ENCODE peak calls at places on chromosomes 2 and 18, in five cellular contexts. One of them, this sample, is unnamed.

GRCh38 chr18:48749768-48750167 is 201.0 kb downstream of the SMAD7 start:
- DNase-seq in HCT116: no peak
- DNase-seq in SK-N-SH: no peak
- DNase-seq in neural progenitor cell: no peak
- DNase-seq in GM23248: peak
- DNase-seq in this sample: no peak

GRCh38 chr18:21330122-21330701 is 88.2 kb downstream of the GREB1L start:
- DNase-seq in GM23248: peak
- DNase-seq in SK-N-SH: no peak
- DNase-seq in HCT116: peak
- DNase-seq in neural progenitor cell: peak
- DNase-seq in this sample: no peak

GRCh38 chr2:56191617-56192016 is 7.8 kb downstream of the CCDC85A start:
- DNase-seq in neural progenitor cell: peak
- DNase-seq in SK-N-SH: no peak
- DNase-seq in GM23248: peak
- DNase-seq in HCT116: peak
- DNase-seq in this sample: peak

GRCh38 chr18:6682437-6683111 is 46.9 kb upstream of the ARHGAP28 start:
- DNase-seq in HCT116: no peak
- DNase-seq in GM23248: no peak
- DNase-seq in SK-N-SH: no peak
- DNase-seq in neural progenitor cell: no peak
- DNase-seq in this sample: no peak

GRCh38 chr2:6506311-6507258 is 359.1 kb downstream of the CMPK2 start:
- DNase-seq in HCT116: peak
- DNase-seq in GM23248: peak
- DNase-seq in SK-N-SH: no peak
- DNase-seq in neural progenitor cell: no peak
- DNase-seq in this sample: no peak

GRCh38 chr2:163667064-163667887 is 68.5 kb downstream of the FIGN start:
- DNase-seq in HCT116: no peak
- DNase-seq in neural progenitor cell: no peak
- DNase-seq in GM23248: peak
- DNase-seq in SK-N-SH: no peak
- DNase-seq in this sample: no peak

GRCh38 chr2:16069933-16070647 is 129.7 kb downstream of the MYCN start:
- DNase-seq in neural progenitor cell: peak
- DNase-seq in HCT116: no peak
- DNase-seq in GM23248: no peak
- DNase-seq in SK-N-SH: no peak
- DNase-seq in this sample: no peak

GRCh38 chr2:35973737-35974132 is 381.8 kb upstream of the CRIM1 start:
- DNase-seq in neural progenitor cell: no peak
- DNase-seq in GM23248: peak
- DNase-seq in HCT116: no peak
- DNase-seq in SK-N-SH: no peak
- DNase-seq in this sample: no peak

GRCh38 chr2:4679391-4679790 is 976.0 kb downstream of the DCDC2C start:
- DNase-seq in SK-N-SH: no peak
- DNase-seq in neural progenitor cell: no peak
- DNase-seq in GM23248: no peak
- DNase-seq in HCT116: no peak
- DNase-seq in this sample: no peak

GRCh38 chr2:83055338-83056010 is 1403.6 kb downstream of the SUCLG1 start:
- DNase-seq in GM23248: peak
- DNase-seq in HCT116: no peak
- DNase-seq in SK-N-SH: no peak
- DNase-seq in neural progenitor cell: no peak
- DNase-seq in this sample: no peak

GRCh38 chr2:241728627-241729026 is 5.8 kb upstream of the D2HGDH start:
- DNase-seq in neural progenitor cell: no peak
- DNase-seq in SK-N-SH: peak
- DNase-seq in GM23248: no peak
- DNase-seq in HCT116: no peak
- DNase-seq in this sample: no peak

GRCh38 chr2:1502891-1503304 is 89.6 kb downstream of the TPO start:
- DNase-seq in SK-N-SH: no peak
- DNase-seq in neural progenitor cell: no peak
- DNase-seq in HCT116: no peak
- DNase-seq in GM23248: no peak
- DNase-seq in this sample: no peak

GRCh38 chr2:137659616-137660015 is 304.7 kb upstream of the HNMT start:
- DNase-seq in HCT116: no peak
- DNase-seq in GM23248: peak
- DNase-seq in SK-N-SH: peak
- DNase-seq in neural progenitor cell: no peak
- DNase-seq in this sample: no peak

GRCh38 chr2:63903003-63903402 is 61.3 kb downstream of the UGP2 start:
- DNase-seq in GM23248: peak
- DNase-seq in HCT116: no peak
- DNase-seq in SK-N-SH: no peak
- DNase-seq in neural progenitor cell: no peak
- DNase-seq in this sample: peak

GRCh38 chr18:376307-376706 is 108.5 kb upstream of the THOC1 start:
- DNase-seq in SK-N-SH: no peak
- DNase-seq in GM23248: no peak
- DNase-seq in neural progenitor cell: no peak
- DNase-seq in HCT116: no peak
- DNase-seq in this sample: no peak

GRCh38 chr2:210072922-210073509 is 70.6 kb downstream of the RPE start:
- DNase-seq in neural progenitor cell: peak
- DNase-seq in GM23248: peak
- DNase-seq in HCT116: peak
- DNase-seq in SK-N-SH: peak
- DNase-seq in this sample: peak

GRCh38 chr18:7117390-7118355 is at the start of gene LAMA1:
- DNase-seq in HCT116: no peak
- DNase-seq in GM23248: peak
- DNase-seq in neural progenitor cell: peak
- DNase-seq in SK-N-SH: peak
- DNase-seq in this sample: no peak

GRCh38 chr2:187002242-187002641 is 153.3 kb upstream of the ZSWIM2 start:
- DNase-seq in GM23248: no peak
- DNase-seq in SK-N-SH: no peak
- DNase-seq in neural progenitor cell: no peak
- DNase-seq in HCT116: no peak
- DNase-seq in this sample: no peak

GRCh38 chr2:144354953-144355352 is 165.0 kb downstream of the ZEB2 start:
- DNase-seq in neural progenitor cell: no peak
- DNase-seq in SK-N-SH: no peak
- DNase-seq in HCT116: no peak
- DNase-seq in GM23248: peak
- DNase-seq in this sample: no peak

GRCh38 chr2:235007664-235008457 is 56.0 kb downstream of the SH3BP4 start:
- DNase-seq in SK-N-SH: no peak
- DNase-seq in HCT116: no peak
- DNase-seq in GM23248: no peak
- DNase-seq in neural progenitor cell: no peak
- DNase-seq in this sample: no peak

GRCh38 chr2:112140899-112141622 is 2.9 kb downstream of the FBLN7 start:
- DNase-seq in neural progenitor cell: no peak
- DNase-seq in GM23248: no peak
- DNase-seq in SK-N-SH: no peak
- DNase-seq in HCT116: no peak
- DNase-seq in this sample: no peak

GRCh38 chr2:95179451-95179850 is 13.8 kb downstream of the ZNF2 start:
- DNase-seq in neural progenitor cell: no peak
- DNase-seq in SK-N-SH: no peak
- DNase-seq in GM23248: no peak
- DNase-seq in HCT116: no peak
- DNase-seq in this sample: no peak

GRCh38 chr2:186135697-186136096 is 350.4 kb upstream of the ZC3H15 start:
- DNase-seq in HCT116: no peak
- DNase-seq in neural progenitor cell: no peak
- DNase-seq in SK-N-SH: no peak
- DNase-seq in GM23248: peak
- DNase-seq in this sample: no peak

GRCh38 chr18:3388980-3389379 is 61.0 kb upstream of the TGIF1 start:
- DNase-seq in HCT116: no peak
- DNase-seq in GM23248: no peak
- DNase-seq in SK-N-SH: no peak
- DNase-seq in neural progenitor cell: no peak
- DNase-seq in this sample: no peak

GRCh38 chr18:3380384-3380961 is 69.5 kb upstream of the TGIF1 start:
- DNase-seq in GM23248: peak
- DNase-seq in SK-N-SH: no peak
- DNase-seq in HCT116: peak
- DNase-seq in neural progenitor cell: no peak
- DNase-seq in this sample: no peak

GRCh38 chr18:3383381-3383915 is 66.5 kb upstream of the TGIF1 start:
- DNase-seq in HCT116: no peak
- DNase-seq in neural progenitor cell: peak
- DNase-seq in SK-N-SH: no peak
- DNase-seq in GM23248: no peak
- DNase-seq in this sample: no peak

GRCh38 chr18:3388323-3388722 is 61.6 kb upstream of the TGIF1 start:
- DNase-seq in neural progenitor cell: no peak
- DNase-seq in HCT116: no peak
- DNase-seq in SK-N-SH: no peak
- DNase-seq in GM23248: no peak
- DNase-seq in this sample: no peak

DNA sequence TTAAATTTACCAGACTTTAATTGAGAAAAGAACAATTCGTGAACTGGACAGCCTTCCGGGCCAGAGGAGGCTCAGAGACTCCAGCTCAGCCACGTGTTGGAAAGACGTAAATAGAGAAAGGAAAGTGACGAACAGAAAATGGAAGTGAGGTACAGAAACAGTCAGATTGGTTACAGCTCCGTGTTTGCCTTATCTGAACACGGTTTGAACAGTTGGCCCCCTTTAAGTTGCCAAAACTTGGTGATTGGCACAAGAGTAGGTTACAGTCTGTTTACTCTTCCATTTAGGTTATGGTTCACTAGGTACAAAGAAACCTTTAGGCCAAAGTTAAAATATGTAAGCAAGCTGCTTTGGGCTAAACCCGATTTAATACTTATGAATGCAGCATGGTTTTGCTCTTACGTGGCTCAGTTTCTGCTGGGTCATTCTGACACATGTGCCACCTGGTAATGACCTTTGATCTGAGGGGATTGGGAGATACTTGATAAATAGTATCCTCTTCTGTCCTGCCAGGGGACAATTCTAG is 65.2 kb upstream of the TGIF1 start:
- DNase-seq in GM23248: no peak
- DNase-seq in SK-N-SH: no peak
- DNase-seq in HCT116: no peak
- DNase-seq in neural progenitor cell: no peak
- DNase-seq in this sample: no peak
- TF ChIP-seq EZH2phosphoT487 in GM23248: no peak
- TF ChIP-seq EZH2phosphoT487 in SK-N-SH: no peak
- TF ChIP-seq EZH2phosphoT487 in HCT116: no peak
- TF ChIP-seq EZH2phosphoT487 in neural progenitor cell: no peak
- TF ChIP-seq EZH2phosphoT487 in this sample: no peak

DNA sequence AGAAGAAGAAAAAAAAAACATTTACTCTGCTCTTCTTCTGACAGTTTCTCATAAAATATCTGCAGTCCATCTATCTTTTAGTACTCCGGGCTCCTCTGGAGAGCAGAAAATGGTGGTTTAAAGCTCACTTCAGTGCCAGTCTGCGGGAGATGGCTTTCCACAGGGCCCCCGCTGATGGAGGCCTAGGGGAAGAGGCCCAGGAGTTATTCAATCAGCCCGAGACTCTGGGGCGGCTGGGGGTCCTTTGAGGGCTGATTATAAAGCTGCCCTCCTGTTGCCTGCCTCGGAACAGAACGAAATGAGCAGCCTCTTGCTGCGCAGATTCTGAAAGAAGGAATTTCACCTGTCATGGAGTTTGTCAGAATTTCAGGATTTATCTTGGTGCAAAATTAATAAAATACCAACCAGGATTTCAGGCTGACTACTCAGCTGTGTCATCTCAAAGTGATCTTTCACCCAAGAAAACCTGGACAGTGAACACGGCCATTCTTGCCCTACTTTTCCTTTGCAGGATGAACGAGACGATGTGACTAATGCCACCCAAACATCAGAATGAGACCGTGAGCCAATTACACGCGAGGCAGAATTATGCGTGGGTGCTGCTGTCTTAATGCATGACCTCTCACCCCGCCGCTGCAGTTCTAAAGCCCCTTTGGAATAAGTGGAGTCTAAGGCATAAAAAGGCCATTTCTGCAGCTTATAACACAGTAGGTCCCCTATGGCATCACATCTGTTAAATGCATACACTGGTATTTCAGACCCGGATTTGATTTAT is 273.8 kb downstream of the ZNF521 start:
- DNase-seq in HCT116: no peak
- DNase-seq in SK-N-SH: no peak
- DNase-seq in neural progenitor cell: peak
- DNase-seq in GM23248: no peak
- DNase-seq in this sample: no peak
- TF ChIP-seq EZH2phosphoT487 in HCT116: no peak
- TF ChIP-seq EZH2phosphoT487 in SK-N-SH: no peak
- TF ChIP-seq EZH2phosphoT487 in neural progenitor cell: no peak
- TF ChIP-seq EZH2phosphoT487 in GM23248: no peak
- TF ChIP-seq EZH2phosphoT487 in this sample: no peak

DNA sequence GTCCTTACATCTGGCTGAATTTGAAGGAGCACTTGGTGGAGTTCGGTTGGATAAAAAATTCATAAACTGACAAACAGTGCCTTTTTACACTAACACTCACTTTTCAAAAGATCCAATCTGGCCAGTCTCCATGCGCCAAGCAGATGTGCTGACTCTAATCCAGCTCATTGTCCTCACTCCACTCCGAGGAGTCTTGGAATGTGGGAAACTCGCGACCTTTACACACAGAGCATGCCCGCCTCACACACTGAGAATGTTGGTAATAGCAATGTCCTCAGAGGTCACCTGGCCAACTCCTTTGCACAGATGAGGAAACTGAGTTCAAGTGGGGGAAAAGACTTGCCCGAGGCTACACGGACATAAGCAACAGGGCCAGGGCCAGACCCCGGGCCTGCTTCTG is 66.8 kb downstream of the XDH start:
- DNase-seq in HCT116: no peak
- DNase-seq in neural progenitor cell: peak
- DNase-seq in SK-N-SH: no peak
- DNase-seq in GM23248: peak
- DNase-seq in this sample: no peak
- TF ChIP-seq EZH2phosphoT487 in HCT116: no peak
- TF ChIP-seq EZH2phosphoT487 in neural progenitor cell: no peak
- TF ChIP-seq EZH2phosphoT487 in SK-N-SH: no peak
- TF ChIP-seq EZH2phosphoT487 in GM23248: no peak
- TF ChIP-seq EZH2phosphoT487 in this sample: no peak

DNA sequence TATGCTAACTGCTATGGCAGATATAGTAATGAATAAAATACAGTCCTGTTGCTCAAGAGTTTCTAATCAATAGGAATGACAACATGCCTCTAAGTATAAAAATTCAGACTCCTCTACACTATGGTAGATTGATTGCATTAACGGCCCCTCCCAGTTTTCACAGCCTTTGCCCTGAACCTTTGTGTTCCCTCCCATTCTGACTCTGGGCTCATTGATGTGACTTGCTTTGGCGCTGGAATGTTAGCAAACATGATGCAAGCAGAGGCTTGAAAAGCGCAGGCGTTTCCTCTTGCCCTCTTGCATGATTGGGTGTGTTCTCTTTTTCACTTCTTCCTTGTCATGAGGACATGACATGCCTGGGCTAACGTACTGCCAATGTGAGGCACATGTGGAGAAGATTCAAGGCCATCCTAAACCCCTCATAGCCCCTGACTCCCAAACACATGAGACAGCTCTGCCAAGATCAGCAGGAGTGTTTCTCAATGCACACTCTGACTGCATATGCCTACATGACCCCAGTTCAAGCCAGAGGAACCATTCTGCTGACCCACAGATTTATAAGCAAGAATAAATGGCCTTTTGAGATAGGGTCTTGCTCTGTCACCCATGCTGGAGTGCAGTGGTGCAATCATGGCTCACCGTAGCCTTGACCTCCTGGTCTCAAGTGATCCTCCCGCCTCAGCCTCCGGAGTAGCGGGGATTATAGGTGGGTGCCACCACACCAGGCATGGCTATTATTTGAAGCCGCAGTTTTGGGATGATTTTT is 49.7 kb upstream of the CD28 start:
- DNase-seq in GM23248: peak
- DNase-seq in neural progenitor cell: peak
- DNase-seq in SK-N-SH: no peak
- DNase-seq in HCT116: no peak
- DNase-seq in this sample: peak
- TF ChIP-seq EZH2phosphoT487 in GM23248: no peak
- TF ChIP-seq EZH2phosphoT487 in neural progenitor cell: no peak
- TF ChIP-seq EZH2phosphoT487 in SK-N-SH: no peak
- TF ChIP-seq EZH2phosphoT487 in HCT116: no peak
- TF ChIP-seq EZH2phosphoT487 in this sample: no peak